ENCODE peak calls at places on chromosome 1, in eight cellular contexts. Y is HCT116, M is breast epithelium, L is H1, H is A549, D is IMR-90, R is tibial nerve, W is uterus. T is an unnamed sample.

GRCh38 chr1:65174585-65174984 is 26.6 kb downstream of the AK4 start:
- DNase-seq in Y (peak), M (peak), L (no peak), H (no peak), D (peak), R (peak), W (peak), T (peak)

GRCh38 chr1:210291786-210292275 is 36.9 kb upstream of the HHAT start:
- DNase-seq in Y (no peak), M (no peak), L (no peak), H (no peak), D (no peak), R (no peak), W (peak), T (peak)

GRCh38 chr1:227317541-227318002 is 720 bp downstream of the CDC42BPA start:
- DNase-seq in Y (no peak), M (no peak), L (peak), H (peak), D (peak), R (no peak), W (peak), T (peak)

GRCh38 chr1:44031051-44031899 is at the start of gene SLC6A9:
- DNase-seq in Y (no peak), M (peak), L (peak), H (peak), D (peak), R (no peak), W (peak), T (peak)

GRCh38 chr1:232184561-232185530 is 445.1 kb downstream of the SIPA1L2 start:
- DNase-seq in Y (no peak), M (no peak), L (no peak), H (no peak), D (no peak), R (no peak), W (no peak), T (no peak)

GRCh38 chr1:51576085-51576444 is 40.8 kb upstream of the OSBPL9 start:
- DNase-seq in Y (no peak), M (no peak), L (no peak), H (no peak), D (no peak), R (no peak), W (no peak), T (no peak)

GRCh38 chr1:99781798-99782197 is 15.4 kb upstream of the FRRS1 start:
- DNase-seq in Y (no peak), M (no peak), L (no peak), H (no peak), D (no peak), R (no peak), W (no peak), T (peak)

GRCh38 chr1:18358600-18358999 is 122.1 kb upstream of the KLHDC7A start:
- DNase-seq in Y (no peak), M (no peak), L (no peak), H (no peak), D (no peak), R (no peak), W (no peak), T (no peak)

GRCh38 chr1:49190138-49190537 is 413.4 kb upstream of the BEND5 start:
- DNase-seq in Y (no peak), M (no peak), L (no peak), H (no peak), D (no peak), R (no peak), W (no peak), T (no peak)

GRCh38 chr1:211738709-211739301 is 63.4 kb upstream of the NEK2 start:
- DNase-seq in Y (no peak), M (no peak), L (no peak), H (no peak), D (peak), R (no peak), W (no peak), T (no peak)

GRCh38 chr1:13812456-13813397 is 112.7 kb downstream of the PRDM2 start:
- DNase-seq in Y (peak), M (no peak), L (no peak), H (no peak), D (no peak), R (no peak), W (no peak), T (no peak)

GRCh38 chr1:226126824-226127591 is 59.5 kb downstream of the ACBD3 start:
- DNase-seq in Y (no peak), M (no peak), L (no peak), H (no peak), D (no peak), R (no peak), W (no peak), T (no peak)

GRCh38 chr1:199929556-199929955 is 98.0 kb upstream of the NR5A2 start:
- DNase-seq in Y (no peak), M (no peak), L (no peak), H (no peak), D (no peak), R (no peak), W (no peak), T (no peak)

DNA sequence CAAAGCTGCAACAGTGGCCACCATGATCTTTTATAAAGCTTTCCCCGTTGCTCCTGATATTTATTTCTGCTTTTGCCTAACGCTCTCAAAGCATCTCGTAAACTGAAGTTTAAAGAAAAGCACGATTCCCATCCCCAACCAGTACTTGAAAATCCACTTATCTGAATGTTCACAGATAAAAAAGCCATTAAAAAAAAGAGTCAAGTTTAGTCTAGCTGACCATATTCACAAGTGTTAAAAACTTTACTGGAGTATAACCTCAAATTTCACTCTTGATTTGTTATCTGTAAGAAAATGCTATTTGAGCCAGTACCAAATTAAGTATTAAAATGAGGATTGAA is 34.6 kb upstream of the SLC45A3 start:
- DNase-seq in Y (no peak), M (no peak), L (no peak), H (no peak), D (no peak), R (no peak), W (no peak), T (no peak)
- H3K4me3 ChIP-seq in Y (no peak), M (no peak), L (no peak), H (no peak), D (no peak), R (no peak), W (no peak), T (no peak)

GRCh38 chr1:238895911-238896310 is 490.5 kb upstream of the CHRM3 start:
- DNase-seq in Y (no peak), M (no peak), L (no peak), H (no peak), D (no peak), R (no peak), W (no peak), T (no peak)

DNA sequence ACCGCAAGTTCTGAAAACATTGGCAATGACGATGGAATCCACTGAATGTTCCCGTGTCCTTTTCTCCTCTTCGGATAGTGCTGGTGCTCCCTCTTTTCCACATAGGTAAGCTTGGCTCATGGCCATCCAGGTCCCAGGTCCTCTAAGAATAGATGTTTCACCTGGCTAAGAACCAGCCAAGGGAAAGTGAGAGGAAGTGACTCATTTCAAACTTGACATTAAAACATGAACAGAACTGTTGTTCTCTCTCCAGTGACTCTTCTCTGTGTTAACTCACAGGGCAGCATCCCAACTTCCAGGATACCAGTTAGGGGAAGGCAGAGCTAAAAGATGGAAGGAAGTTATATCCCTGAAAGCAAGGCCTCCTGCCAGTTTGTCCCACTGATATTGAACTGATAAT is 493.8 kb upstream of the CHRM3 start:
- DNase-seq in Y (no peak), M (no peak), L (no peak), H (no peak), D (no peak), R (no peak), W (no peak), T (no peak)
- TF ChIP-seq POLR2A in Y (no peak), M (no peak), L (no peak), H (no peak), D (no peak), R (no peak), W (no peak), T (no peak)

GRCh38 chr1:153567621-153568366 is 2.1 kb upstream of the S100A2 start:
- DNase-seq in Y (peak), M (no peak), L (no peak), H (peak), D (peak), R (no peak), W (peak), T (no peak)
- H3K4me3 ChIP-seq in Y (peak), M (peak), L (peak), H (peak), D (no peak), R (peak), W (peak), T (peak)

DNA sequence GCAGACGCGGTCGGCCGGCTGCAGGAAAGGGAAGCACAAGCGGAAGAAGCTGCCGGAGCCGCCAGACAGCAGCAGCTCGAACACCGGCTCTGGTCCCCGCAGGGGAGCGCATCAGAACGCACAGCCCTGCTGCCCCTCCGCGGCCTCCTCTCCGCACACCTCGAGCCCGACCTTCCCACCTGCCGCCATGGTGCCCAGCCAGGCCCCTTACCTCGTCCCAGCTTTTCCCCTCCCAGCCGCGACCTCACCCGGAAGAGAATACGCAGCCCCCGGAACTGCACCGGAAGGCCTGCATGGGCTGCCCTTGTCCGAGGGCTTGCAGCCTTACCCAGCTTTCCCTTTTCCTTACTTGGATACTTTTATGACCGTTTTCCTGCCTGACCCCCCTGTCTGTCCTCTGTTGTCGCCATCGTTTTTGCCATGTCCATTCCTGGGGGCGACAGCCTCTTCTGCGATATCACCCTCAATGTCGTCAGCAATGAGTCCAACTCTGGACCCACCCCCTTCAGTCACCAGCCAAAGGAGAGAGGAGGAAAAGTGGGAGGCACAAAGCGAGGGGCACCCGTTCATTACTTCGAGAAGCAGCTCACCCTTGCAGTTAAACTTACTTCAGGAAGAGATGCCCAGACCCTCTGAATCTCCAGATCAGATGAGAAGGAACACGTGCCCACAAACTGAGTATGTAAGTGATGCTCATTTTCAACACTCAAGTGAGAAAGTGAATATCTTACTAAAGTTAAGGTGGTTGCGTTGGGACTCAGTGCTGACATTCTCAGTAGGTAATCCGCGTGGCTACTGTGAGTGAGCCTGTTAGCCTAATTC is 25.5 kb downstream of the UTS2 start:
- DNase-seq in Y (no peak), M (no peak), L (no peak), H (no peak), D (no peak), R (no peak), W (no peak), T (peak)
- TF ChIP-seq POLR2A in Y (no peak), M (no peak), L (no peak), H (no peak), D (no peak), R (no peak), W (no peak), T (no peak)